ENCODE peak calls at places on chromosomes 2 and 18, in four cellular contexts. U is Kasumi-1, V is heart left ventricle, A is MV-4-11. G is an unnamed sample.

GRCh38 chr18:73975266-73975665 is 172.4 kb downstream of the FBXO15 start:
- DNase-seq in U (peak), V (no peak), A (peak), G (no peak)

GRCh38 chr2:5719629-5720334 is 27.6 kb downstream of the SOX11 start:
- DNase-seq in U (no peak), V (no peak), A (no peak), G (no peak)

GRCh38 chr18:28684746-28685145 is 507.8 kb upstream of the CDH2 start:
- DNase-seq in U (no peak), V (no peak), A (no peak), G (no peak)

GRCh38 chr2:35933031-35933430 is 422.5 kb upstream of the CRIM1 start:
- DNase-seq in U (no peak), V (no peak), A (no peak), G (no peak)

GRCh38 chr2:219559156-219559915 is 12.0 kb downstream of the OBSL1 start:
- DNase-seq in U (no peak), V (no peak), A (no peak), G (no peak)

GRCh38 chr18:74994502-74995403 is 214.2 kb downstream of the PTGR3 start:
- DNase-seq in U (peak), V (no peak), A (peak), G (no peak)

GRCh38 chr2:228268756-228269155 is 87.3 kb upstream of the SPHKAP start:
- DNase-seq in U (no peak), V (no peak), A (no peak), G (no peak)

GRCh38 chr2:7724336-7724735 is 807.1 kb downstream of the RNF144A start:
- DNase-seq in U (no peak), V (no peak), A (no peak), G (peak)

GRCh38 chr18:35389095-35389618 is 12.0 kb upstream of the ZNF396 start:
- DNase-seq in U (no peak), V (no peak), A (no peak), G (no peak)

G was measured in left kidney.